ENCODE peak calls at places on chromosomes 5 and 9, in seven cellular contexts. J, V, R, P, W, T and B are unnamed samples.
A peak's percentile ranks its signal among the peaks of the same experiment; 100 is the strongest.

GRCh38 chr9:118606669-118607068 is 762.6 kb downstream of the BRINP1 start:
- DNase-seq in J (no peak), V (no peak), R (no peak), P (no peak), W (no peak), T (no peak), B (no peak)

GRCh38 chr9:33151007-33151557 is 16.1 kb downstream of the B4GALT1 start:
- DNase-seq in J (peak; percentile 97), V (peak; percentile 99), R (peak; percentile 62), P (no peak), W (peak; percentile 98), T (peak; percentile 94), B (peak; percentile 95)

GRCh38 chr9:6788175-6789016 is 30.6 kb downstream of the KDM4C start:
- DNase-seq in J (peak; percentile 62), V (peak; percentile 58), R (no peak), P (no peak), W (peak; percentile 56), T (no peak), B (peak; percentile 57)

GRCh38 chr9:127700594-127701255 is 6.1 kb upstream of the CFAP157 start:
- DNase-seq in J (no peak), V (no peak), R (peak; percentile 67), P (no peak), W (no peak), T (no peak), B (no peak)

GRCh38 chr5:153135416-153135815 is 355.1 kb upstream of the GRIA1 start:
- DNase-seq in J (peak; percentile 44), V (no peak), R (no peak), P (no peak), W (no peak), T (no peak), B (no peak)

GRCh38 chr5:173767580-173768266 is 120.4 kb upstream of the CPEB4 start:
- DNase-seq in J (peak; percentile 19), V (no peak), R (peak; percentile 76), P (no peak), W (peak; percentile 42), T (no peak), B (no peak)

GRCh38 chr5:95720094-95720793 is 10.9 kb upstream of the RHOBTB3 start:
- DNase-seq in J (no peak), V (no peak), R (peak; percentile 60), P (no peak), W (no peak), T (no peak), B (no peak)

GRCh38 chr5:37575541-37576489 is 196.7 kb downstream of the WDR70 start:
- DNase-seq in J (no peak), V (no peak), R (no peak), P (no peak), W (peak; percentile 44), T (no peak), B (no peak)

GRCh38 chr5:180399391-180399790 is 46.3 kb upstream of the GFPT2 start:
- DNase-seq in J (peak; percentile 53), V (no peak), R (no peak), P (no peak), W (no peak), T (no peak), B (no peak)

GRCh38 chr5:178433273-178433775 is 156.9 kb downstream of the COL23A1 start:
- DNase-seq in J (no peak), V (no peak), R (no peak), P (no peak), W (no peak), T (no peak), B (no peak)

GRCh38 chr5:93978222-93978621 is 236.8 kb upstream of the POU5F2 start:
- DNase-seq in J (no peak), V (no peak), R (no peak), P (no peak), W (no peak), T (no peak), B (no peak)

DNA sequence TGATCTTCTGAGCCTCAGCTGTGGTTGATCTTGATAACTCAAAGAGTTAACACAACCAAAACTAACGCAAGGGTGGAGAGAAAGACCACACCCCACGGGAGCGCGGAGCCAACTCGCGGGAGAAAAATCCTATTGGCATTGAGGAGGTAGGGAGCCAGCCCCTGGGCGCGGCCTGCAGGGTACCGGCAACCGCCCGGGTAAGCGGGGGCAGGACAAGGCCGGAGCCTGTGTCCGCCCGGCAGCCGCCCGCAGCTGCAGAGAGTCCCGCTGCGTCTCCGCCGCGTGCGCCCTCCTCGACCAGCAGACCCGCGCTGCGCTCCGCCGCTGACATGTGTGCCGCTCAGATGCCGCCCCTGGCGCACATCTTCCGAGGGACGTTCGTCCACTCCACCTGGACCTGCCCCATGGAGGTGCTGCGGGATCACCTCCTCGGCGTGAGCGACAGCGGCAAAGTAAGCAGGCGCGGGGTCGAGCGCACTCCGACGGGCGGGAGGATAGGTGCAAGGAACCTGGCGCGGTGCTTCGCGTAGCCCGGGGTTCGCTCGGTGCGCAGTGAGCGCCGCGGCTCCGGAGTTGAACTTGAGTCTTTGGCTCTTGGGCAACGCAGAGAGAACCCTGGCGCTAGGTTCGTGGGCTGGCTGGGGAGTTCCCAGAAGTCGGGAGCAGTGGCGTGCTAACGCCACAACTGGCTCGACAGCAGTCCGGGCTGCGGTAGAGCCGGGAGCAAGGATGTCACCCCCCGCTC is at the start of gene GDA:
- DNase-seq in J (no peak), V (no peak), R (peak; percentile 15), P (no peak), W (no peak), T (no peak), B (no peak)
- H3K4me3 ChIP-seq in J (no peak within 1 kb of the TSS), V (no peak within 1 kb of the TSS), R (no peak within 1 kb of the TSS), P (no peak within 1 kb of the TSS), W (no peak within 1 kb of the TSS), T (no peak within 1 kb of the TSS), B (peak within 1 kb of the TSS; percentile 67)

DNA sequence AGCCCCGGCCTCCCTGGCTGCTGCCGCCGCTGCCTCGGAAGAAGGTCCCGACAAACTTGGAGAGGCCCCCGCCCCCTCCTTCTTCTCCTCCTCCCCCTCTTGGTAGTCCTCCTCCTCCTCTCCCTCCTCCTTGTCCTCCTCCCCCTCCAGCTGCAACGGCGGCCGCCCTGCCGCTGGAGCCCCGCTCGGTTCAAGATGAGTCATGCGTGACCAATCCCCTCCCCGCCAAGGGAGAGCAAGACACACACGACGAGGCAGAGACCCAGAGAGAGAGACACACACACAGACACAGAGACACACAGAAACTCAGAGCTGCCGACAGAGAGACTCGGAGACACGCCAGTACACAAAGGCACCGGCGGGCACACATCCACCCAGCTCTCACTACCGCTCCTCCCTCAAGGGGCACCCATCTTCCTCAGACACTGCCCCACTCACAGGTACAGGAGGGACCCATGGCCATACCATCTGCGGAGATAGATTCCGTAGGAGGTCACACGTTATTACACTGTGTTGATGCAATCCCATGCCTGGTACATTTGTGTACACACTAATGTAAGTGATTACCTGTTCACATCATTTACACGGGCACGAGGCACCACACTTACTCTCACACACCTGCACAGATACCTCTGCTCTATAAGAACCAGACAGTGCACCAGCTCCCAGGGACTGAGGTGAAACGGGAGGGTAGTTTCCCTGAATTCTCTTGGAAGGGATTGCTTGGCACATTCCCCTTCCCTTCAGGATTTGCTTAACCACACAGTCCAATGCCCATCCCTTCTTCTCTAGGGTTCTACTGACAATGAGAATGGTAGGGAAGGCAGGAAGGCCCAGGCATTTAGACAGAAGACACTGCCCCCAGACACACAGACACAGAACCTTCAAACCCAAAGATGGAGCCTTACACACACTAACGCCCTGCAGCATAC is at the start of gene LHX6:
- DNase-seq in J (peak; percentile 37), V (peak; percentile 15), R (no peak), P (no peak), W (no peak), T (no peak), B (peak; percentile 43)
- H3K4me3 ChIP-seq in J (peak within 1 kb of the TSS; percentile 1), V (peak within 1 kb of the TSS; percentile 31), R (no peak within 1 kb of the TSS), P (no peak within 1 kb of the TSS), W (no peak within 1 kb of the TSS), T (no peak within 1 kb of the TSS), B (no peak within 1 kb of the TSS)

GRCh38 chr5:8845316-8845715 is 700.6 kb downstream of the SEMA5A start:
- DNase-seq in J (peak; percentile 86), V (peak; percentile 62), R (no peak), P (no peak), W (no peak), T (no peak), B (no peak)

GRCh38 chr5:8844206-8844605 is 701.7 kb downstream of the SEMA5A start:
- DNase-seq in J (no peak), V (peak; percentile 67), R (no peak), P (no peak), W (no peak), T (no peak), B (peak; percentile 18)

GRCh38 chr5:8843766-8844165 is 702.1 kb downstream of the SEMA5A start:
- DNase-seq in J (peak; percentile 91), V (peak; percentile 76), R (no peak), P (no peak), W (peak; percentile 78), T (peak; percentile 28), B (peak; percentile 63)

GRCh38 chr5:8842906-8843590 is 702.8 kb downstream of the SEMA5A start:
- DNase-seq in J (peak; percentile 59), V (peak; percentile 39), R (no peak), P (no peak), W (peak; percentile 76), T (no peak), B (peak; percentile 39)

GRCh38 chr5:8844847-8845246 is 701.0 kb downstream of the SEMA5A start:
- DNase-seq in J (peak; percentile 27), V (peak; percentile 17), R (no peak), P (no peak), W (no peak), T (no peak), B (no peak)
- H3K4me3 ChIP-seq in J (no peak overlapping the region), V (no peak overlapping the region), R (no peak overlapping the region), P (no peak overlapping the region), W (no peak overlapping the region), T (no peak overlapping the region), B (no peak overlapping the region)

GRCh38 chr5:134568761-134569725 is 43.6 kb downstream of the JADE2 start:
- DNase-seq in J (peak; percentile 75), V (peak; percentile 79), R (peak; percentile 93), P (no peak), W (no peak), T (no peak), B (no peak)

GRCh38 chr5:134568339-134568700 is 42.9 kb downstream of the JADE2 start:
- DNase-seq in J (no peak), V (no peak), R (no peak), P (no peak), W (no peak), T (no peak), B (no peak)

GRCh38 chr5:134566181-134566740 is 40.8 kb downstream of the JADE2 start:
- DNase-seq in J (no peak), V (no peak), R (no peak), P (no peak), W (no peak), T (no peak), B (no peak)

GRCh38 chr5:134566741-134567221 is 41.3 kb downstream of the JADE2 start:
- DNase-seq in J (no peak), V (no peak), R (no peak), P (no peak), W (no peak), T (no peak), B (no peak)

DNA sequence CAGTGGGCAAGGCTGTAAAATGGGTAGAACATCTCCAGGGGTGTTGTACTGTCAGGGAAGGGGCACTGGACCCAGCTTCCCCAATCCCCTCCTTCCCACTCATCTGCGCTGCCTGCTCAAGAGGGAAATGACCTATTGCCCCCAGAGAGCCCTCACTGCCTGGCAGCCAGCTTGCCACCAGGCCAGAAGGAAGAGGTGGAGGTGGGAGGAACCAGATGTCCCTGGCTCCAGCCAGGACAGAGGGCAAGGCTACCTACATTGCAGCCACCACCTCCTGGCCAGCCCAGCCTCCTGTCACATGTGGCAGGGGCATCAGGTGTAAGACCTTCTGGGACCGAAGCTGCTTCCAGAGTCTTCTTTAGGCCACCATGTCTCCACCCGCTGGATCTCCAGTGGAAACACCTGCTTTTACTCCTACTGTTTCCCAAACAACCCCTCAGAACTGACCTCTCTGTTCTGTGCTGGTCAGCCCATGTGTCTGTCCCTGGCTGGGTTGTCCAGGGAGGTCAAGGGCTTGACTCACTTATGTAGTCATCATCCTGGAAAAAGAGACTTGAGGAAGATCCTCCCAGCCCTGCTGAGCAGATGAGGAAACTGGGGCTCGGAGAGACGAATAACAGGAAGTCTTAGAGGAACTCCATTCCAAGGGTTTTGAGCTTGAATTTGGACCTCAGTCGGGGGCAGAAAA is 42.3 kb downstream of the JADE2 start:
- DNase-seq in J (peak; percentile 95), V (peak; percentile 72), R (no peak), P (no peak), W (peak; percentile 71), T (no peak), B (no peak)
- H3K4me3 ChIP-seq in J (no peak overlapping the region), V (no peak overlapping the region), R (no peak overlapping the region), P (no peak overlapping the region), W (no peak overlapping the region), T (no peak overlapping the region), B (peak overlapping the region; percentile 12)